ENCODE peak calls at places on chromosomes 16 and 17, in eight cellular contexts. G is HepG2, Q is H1, Y is SK-N-SH, H is GM12878, T is K562, V is HCT116, F is endothelial cell of umbilical vein. D is an unnamed sample.
A peak's percentile ranks its signal among the peaks of the same experiment; 100 is the strongest.

GRCh38 chr16:84648595-84649510 is 542 bp downstream of the KLHL36 start:
- DNase-seq in F (no peak), T (peak; percentile 94), V (no peak), Y (peak; percentile 79), H (no peak), G (no peak), Q (peak; percentile 72), D (peak; percentile 62)

GRCh38 chr16:27318399-27319256 is 4.9 kb downstream of the IL4R start:
- DNase-seq in V (no peak), Q (no peak), T (no peak), Y (no peak), G (no peak), H (no peak), F (no peak), D (no peak)

GRCh38 chr17:73748521-73748920 is 104.3 kb upstream of the SDK2 start:
- DNase-seq in T (no peak), V (no peak), H (no peak), G (no peak), Y (no peak), Q (no peak), F (no peak), D (no peak)

GRCh38 chr17:70171159-70171558 is 1.8 kb downstream of the KCNJ2 start:
- DNase-seq in T (no peak), G (no peak), H (no peak), Q (no peak), V (no peak), Y (no peak), F (peak; percentile 69), D (peak; percentile 21)

GRCh38 chr17:907725-908124 is 71.9 kb downstream of the NXN start:
- DNase-seq in G (no peak), H (no peak), F (no peak), V (no peak), Q (no peak), Y (no peak), T (no peak), D (no peak)

GRCh38 chr17:11638700-11639265 is 40.5 kb downstream of the DNAH9 start:
- DNase-seq in Q (no peak), T (no peak), H (no peak), V (no peak), F (no peak), G (no peak), Y (no peak), D (no peak)

GRCh38 chr16:66923866-66924265 is 1.5 kb downstream of the RRAD start:
- DNase-seq in T (no peak), Y (no peak), G (no peak), F (no peak), Q (no peak), V (no peak), H (no peak), D (no peak)

GRCh38 chr17:5592382-5592781 is 8.1 kb upstream of the NLRP1 start:
- DNase-seq in V (peak; percentile 29), F (peak; percentile 55), Q (no peak), H (no peak), Y (peak; percentile 24), T (no peak), G (peak; percentile 33), D (peak; percentile 84)

GRCh38 chr17:78125138-78125913 is 3.2 kb downstream of the TMC6 start:
- DNase-seq in T (no peak), H (no peak), Q (no peak), V (no peak), F (no peak), Y (no peak), G (no peak), D (no peak)
- H4K20me1 ChIP-seq in T (no peaks in the 10 kb centered on the region), H (no peaks in the 10 kb centered on the region), Q (peaks cover 4% of the 10 kb centered on the region), V (no peaks in the 10 kb centered on the region), F (no peaks in the 10 kb centered on the region), Y (no peaks in the 10 kb centered on the region), G (peaks cover 8% of the 10 kb centered on the region), D (no peaks in the 10 kb centered on the region)

DNA sequence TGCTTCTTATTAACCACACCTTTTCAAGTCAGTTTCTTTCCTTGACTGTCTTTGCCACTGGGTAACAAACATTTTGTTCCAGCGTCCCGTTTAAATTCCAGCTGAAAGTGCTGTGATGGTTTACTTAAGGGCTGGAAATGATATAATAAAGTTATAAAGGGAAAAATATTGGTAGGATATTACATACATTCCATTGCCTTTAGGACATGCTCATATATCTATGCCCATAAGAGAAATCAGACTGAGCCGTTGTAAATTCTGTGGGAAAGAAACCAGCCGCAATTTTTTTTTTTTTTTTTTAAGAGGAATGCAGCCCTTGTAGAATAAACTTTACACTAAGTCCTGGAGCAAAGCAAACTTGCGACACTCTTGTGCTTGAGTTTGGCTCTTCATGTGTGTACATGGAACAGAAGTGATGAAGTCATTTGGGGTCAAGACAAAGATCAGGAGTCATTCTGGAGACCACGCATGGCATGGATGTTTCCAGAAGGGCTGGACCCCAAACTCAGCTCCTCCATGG is 210.9 kb downstream of the XYLT1 start:
- DNase-seq in T (no peak), F (no peak), G (no peak), V (no peak), H (no peak), Q (no peak), Y (no peak), D (no peak)
- TF ChIP-seq POLR2AphosphoS5 in T (no peak), F (no peak), G (no peak), V (no peak), H (no peak), Q (no peak), Y (no peak), D (no peak)

GRCh38 chr17:50354776-50355175 is 8.8 kb downstream of the XYLT2 start:
- DNase-seq in H (no peak), G (no peak), Q (no peak), F (no peak), T (no peak), Y (no peak), V (no peak), D (no peak)

GRCh38 chr17:50355336-50355700 is 9.4 kb downstream of the XYLT2 start:
- DNase-seq in V (no peak), Q (no peak), G (no peak), T (no peak), Y (no peak), H (no peak), F (no peak), D (no peak)

GRCh38 chr17:50356418-50356817 is 10.5 kb downstream of the XYLT2 start:
- DNase-seq in Y (no peak), Q (no peak), F (no peak), G (no peak), H (no peak), T (no peak), V (no peak), D (no peak)

GRCh38 chr17:50356892-50357510 is 11.1 kb downstream of the XYLT2 start:
- DNase-seq in Y (no peak), H (no peak), G (no peak), Q (no peak), T (no peak), V (no peak), F (no peak), D (no peak)

DNA sequence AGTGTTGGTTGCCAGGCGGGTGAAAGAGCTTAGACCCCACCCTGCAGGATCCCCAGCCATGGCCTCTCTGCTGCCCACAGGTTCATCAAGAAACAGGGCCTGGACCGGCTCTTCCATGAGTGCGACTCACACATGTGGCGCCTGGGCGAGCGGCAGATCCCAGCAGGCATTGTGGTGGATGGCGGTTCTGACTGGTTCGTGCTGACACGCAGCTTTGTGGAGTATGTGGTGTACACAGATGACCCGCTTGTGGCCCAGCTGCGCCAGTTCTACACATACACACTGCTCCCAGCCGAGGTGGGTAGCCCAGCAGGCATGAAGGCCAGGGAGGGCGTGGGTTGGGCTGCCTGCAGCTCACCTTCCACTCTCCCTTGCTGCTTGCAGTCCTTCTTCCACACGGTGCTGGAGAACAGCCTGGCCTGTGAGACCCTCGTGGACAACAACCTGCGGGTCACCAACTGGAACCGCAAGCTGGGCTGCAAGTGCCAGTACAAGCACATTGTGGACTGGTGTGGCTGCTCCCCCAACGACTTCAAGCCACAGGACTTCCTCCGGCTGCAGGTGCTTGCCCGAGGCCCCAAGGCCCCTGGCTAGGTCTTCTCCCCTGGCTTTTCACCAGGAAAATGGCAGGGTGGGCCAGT is 9.9 kb downstream of the XYLT2 start:
- DNase-seq in Y (no peak), G (no peak), H (no peak), F (no peak), Q (no peak), T (no peak), V (no peak), D (no peak)
- H4K20me1 ChIP-seq in Y (peaks cover 16% of the 10 kb centered on the region), G (no peaks in the 10 kb centered on the region), H (no peaks in the 10 kb centered on the region), F (no peaks in the 10 kb centered on the region), Q (peaks cover 2% of the 10 kb centered on the region), T (peaks cover 3% of the 10 kb centered on the region), V (no peaks in the 10 kb centered on the region), D (no peaks in the 10 kb centered on the region)

GRCh38 chr17:37744961-37745800 is at the start of gene HNF1B:
- DNase-seq in Q (peak; percentile 65), Y (no peak), G (peak; percentile 63), F (no peak), V (no peak), T (no peak), H (no peak), D (peak; percentile 83)
- TF ChIP-seq POLR2AphosphoS5 in Q (no peak), Y (no peak), G (peak; percentile 67), F (no peak), V (peak; percentile 53), T (no peak), H (peak; percentile 55), D (no peak)

DNA sequence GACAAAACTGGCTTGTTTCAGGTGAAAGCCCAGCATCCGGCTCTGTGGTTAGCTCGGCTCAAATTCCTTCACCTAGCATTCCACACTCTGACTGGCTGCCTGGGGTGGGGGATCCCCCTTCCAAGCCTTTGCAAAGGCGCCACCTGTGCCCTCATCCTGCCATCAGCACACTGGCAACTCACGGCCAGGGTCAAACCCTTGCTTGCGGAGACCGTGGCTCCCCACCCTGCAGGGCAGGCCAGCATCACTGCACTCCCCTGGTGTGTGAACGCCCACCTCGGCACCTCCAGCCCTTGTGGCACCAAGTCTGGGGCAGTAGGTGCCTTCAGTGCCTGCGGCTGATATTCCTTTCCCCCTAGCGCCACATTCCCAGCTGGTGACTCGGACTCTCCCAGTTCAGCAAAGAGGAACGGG is 1.3 kb downstream of the FLII start:
- DNase-seq in Q (no peak), H (no peak), F (no peak), V (no peak), G (peak; percentile 26), Y (no peak), T (no peak), D (peak; percentile 78)
- H4K20me1 ChIP-seq in Q (peaks cover 3% of the 10 kb centered on the region), H (no peaks in the 10 kb centered on the region), F (no peaks in the 10 kb centered on the region), V (no peaks in the 10 kb centered on the region), G (peaks cover 8% of the 10 kb centered on the region), Y (peaks cover 36% of the 10 kb centered on the region), T (no peaks in the 10 kb centered on the region), D (peaks cover 4% of the 10 kb centered on the region)

D was measured in GM23338.